ENCODE peak calls at places on chromosomes 11 and 22, in five cellular contexts. W is CD4-positive, CD25-positive, alpha-beta regulatory T cell; U is effector memory CD4-positive, alpha-beta T cell; D is pancreas; S is mesendoderm. Z is an unnamed sample.

GRCh38 chr11:79249341-79249993 is 191.4 kb downstream of the TENM4 start:
- DNase-seq in W (no peak), U (no peak), S (no peak), D (no peak), Z (no peak)

GRCh38 chr11:91163619-91164451 is 941.0 kb upstream of the CHORDC1 start:
- DNase-seq in S (no peak), W (no peak), U (no peak), D (no peak), Z (no peak)

GRCh38 chr11:87917111-87917510 is 258.1 kb downstream of the RAB38 start:
- DNase-seq in D (no peak), U (no peak), W (no peak), S (no peak), Z (no peak)

GRCh38 chr11:79139900-79140299 is 300.9 kb downstream of the TENM4 start:
- DNase-seq in U (no peak), S (peak; percentile 27), W (peak; percentile 10), D (no peak), Z (no peak)

GRCh38 chr11:78737891-78738290 is 163.2 kb upstream of the NARS2 start:
- DNase-seq in U (no peak), D (no peak), S (no peak), W (no peak), Z (no peak)

GRCh38 chr11:35893796-35894475 is 49.9 kb upstream of the LDLRAD3 start:
- DNase-seq in U (no peak), D (no peak), W (no peak), S (peak; percentile 13), Z (peak; percentile 78)

GRCh38 chr11:119745776-119746535 is 17.0 kb upstream of the NECTIN1 start:
- DNase-seq in S (no peak), W (no peak), D (no peak), U (no peak), Z (no peak)

GRCh38 chr22:49201046-49201970 is 626.4 kb downstream of the BRD1 start:
- DNase-seq in U (no peak), D (peak; percentile 24), W (no peak), S (no peak), Z (no peak)

GRCh38 chr11:133966147-133966546 is 9.4 kb upstream of the IGSF9B start:
- DNase-seq in D (peak; percentile 18), U (no peak), W (no peak), S (no peak), Z (no peak)

GRCh38 chr22:45008853-45009751 is 703 bp downstream of the PHF21B start:
- DNase-seq in W (no peak), S (peak; percentile 56), U (no peak), D (no peak), Z (no peak)

GRCh38 chr11:57432714-57433163 is 5.8 kb upstream of the SLC43A3 start:
- DNase-seq in D (no peak), S (no peak), W (no peak), U (no peak), Z (no peak)

GRCh38 chr22:32539631-32540449 is 65.2 kb downstream of the FBXO7 start:
- DNase-seq in S (peak; percentile 82), D (no peak), W (no peak), U (no peak), Z (peak; percentile 21)

GRCh38 chr11:78370406-78371172 is 47.0 kb downstream of the GAB2 start:
- DNase-seq in S (no peak), D (no peak), U (no peak), W (no peak), Z (no peak)

GRCh38 chr22:47337161-47337621 is 574.7 kb downstream of the TBC1D22A start:
- DNase-seq in D (no peak), U (no peak), W (peak; percentile 16), S (no peak), Z (peak; percentile 69)

GRCh38 chr11:34332524-34332923 is 25.3 kb downstream of the ABTB2 start:
- DNase-seq in S (no peak), W (no peak), U (no peak), D (no peak), Z (no peak)

GRCh38 chr22:43446037-43446803 is 34.4 kb downstream of the MPPED1 start:
- DNase-seq in W (no peak), S (no peak), U (no peak), D (no peak), Z (no peak)

GRCh38 chr22:29157759-29158535 is 47.7 kb upstream of the EMID1 start:
- DNase-seq in U (no peak), S (peak; percentile 65), W (no peak), D (no peak), Z (no peak)

GRCh38 chr11:32052218-32052617 is 38.7 kb upstream of the RCN1 start:
- DNase-seq in S (peak; percentile 44), D (no peak), U (peak; percentile 1), W (peak; percentile 47), Z (peak; percentile 49)

GRCh38 chr11:134905513-134905912 is 493.5 kb upstream of the B3GAT1 start:
- DNase-seq in S (no peak), W (no peak), D (no peak), U (no peak), Z (no peak)

DNA sequence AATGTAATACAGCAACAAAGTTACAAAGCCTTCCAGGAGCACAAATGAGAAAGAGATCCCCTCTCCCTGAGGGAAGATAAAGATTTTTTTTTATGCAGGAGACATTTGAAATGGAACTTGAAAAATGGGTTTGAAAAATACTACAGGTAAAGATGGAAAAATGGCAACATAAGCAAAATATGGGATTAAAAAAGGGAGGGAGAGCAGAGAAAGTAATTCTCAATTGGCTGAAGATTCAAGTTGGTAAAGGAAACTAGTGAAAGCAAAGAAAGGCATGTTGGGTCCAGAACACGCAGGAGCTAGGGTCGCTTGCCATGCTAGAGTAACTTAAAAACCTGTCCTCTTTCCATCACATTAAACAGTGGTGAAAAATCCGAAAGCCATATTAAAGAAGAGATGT is 1.5 kb downstream of the ZW10 start:
- DNase-seq in D (no peak), U (no peak), S (no peak), W (no peak), Z (no peak)
- H3K4me3 ChIP-seq in D (no peak overlapping the region), U (no peak overlapping the region), S (no peak overlapping the region), W (peak overlapping the region; percentile 33), Z (no peak overlapping the region)

DNA sequence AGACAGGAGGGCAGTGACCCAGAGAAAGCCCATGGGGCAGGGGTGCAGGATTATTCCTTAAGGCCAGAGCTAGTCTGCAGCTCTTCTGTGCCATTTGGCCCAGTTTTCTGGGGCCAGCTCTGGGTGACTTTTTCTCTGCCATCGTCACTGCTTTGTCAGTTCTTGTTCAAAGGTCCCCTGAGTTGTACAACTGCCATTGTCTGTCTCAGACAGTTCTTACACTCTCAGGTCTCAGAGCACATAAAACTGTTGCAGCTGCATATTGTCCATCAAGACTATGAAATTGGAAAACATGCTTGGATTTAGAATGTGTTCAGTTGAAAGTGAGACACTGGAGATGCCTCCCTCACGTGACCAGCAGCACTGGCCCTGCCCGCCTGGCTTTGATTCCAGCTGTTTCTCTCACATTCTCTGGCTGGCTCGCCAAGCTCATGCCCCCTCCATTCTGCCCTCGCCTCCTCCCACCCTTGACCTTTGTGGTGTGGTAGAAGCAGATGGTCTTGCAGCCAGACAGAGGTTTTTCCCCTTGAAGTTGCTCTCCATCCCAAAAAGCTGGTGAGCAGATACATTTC is 244.2 kb downstream of the NTM start:
- DNase-seq in S (no peak), W (no peak), D (no peak), U (no peak), Z (no peak)
- H3K4me1 ChIP-seq in S (peaks cover 4% of the 10 kb centered on the region), W (no peaks in the 10 kb centered on the region), D (no peaks in the 10 kb centered on the region), U (no peaks in the 10 kb centered on the region), Z (no peaks in the 10 kb centered on the region)

GRCh38 chr22:36303115-36303467 is 50.2 kb downstream of the APOL1 start:
- DNase-seq in W (no peak), S (no peak), U (no peak), D (peak; percentile 48), Z (no peak)
- H3K27ac ChIP-seq in W (no peak overlapping the region), S (no peak overlapping the region), U (no peak overlapping the region), D (no peak overlapping the region), Z (peak overlapping the region; percentile 66)

DNA sequence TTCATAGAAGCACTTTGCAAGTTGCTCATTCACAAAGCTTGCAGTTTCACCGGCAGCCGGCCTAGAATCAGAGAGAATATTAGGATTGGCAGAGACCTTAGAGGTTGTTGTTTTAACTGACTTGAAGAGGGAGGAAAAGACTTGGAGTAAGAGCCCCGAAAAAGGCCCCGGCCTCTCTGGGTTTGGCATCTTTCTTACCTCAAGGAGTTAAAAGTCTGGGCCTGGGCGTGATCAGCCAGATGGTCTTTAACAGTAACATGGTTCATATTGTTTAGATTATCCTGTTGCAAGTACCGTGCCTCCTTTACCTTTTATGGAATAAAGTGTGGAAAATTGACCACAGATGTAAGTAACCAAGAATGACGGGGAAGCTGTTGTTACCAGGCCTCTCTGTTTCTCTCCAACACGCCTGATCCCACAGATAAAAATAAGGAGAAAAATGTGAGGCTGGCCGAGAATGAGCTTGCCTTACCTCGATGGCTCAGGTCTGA is 56.2 kb downstream of the PARVA start:
- DNase-seq in D (no peak), U (no peak), W (no peak), S (no peak), Z (no peak)
- H3K4me3 ChIP-seq in D (no peak overlapping the region), U (no peak overlapping the region), W (no peak overlapping the region), S (no peak overlapping the region), Z (no peak overlapping the region)

Z was measured in small intestine.